ENCODE peak calls at places on chromosome 14, in six cellular contexts. I, E, V, D, H and K are unnamed samples.

GRCh38 chr14:22106700-22107697 is 433.4 kb upstream of the OR4E1 start:
- DNase-seq in I (no peak), E (no peak), V (no peak), D (no peak), H (no peak), K (no peak)

GRCh38 chr14:59055439-59056045 is 132.9 kb upstream of the DAAM1 start:
- DNase-seq in I (peak; percentile 38), E (peak; percentile 49), V (peak; percentile 11), D (peak; percentile 36), H (peak; percentile 35), K (peak; percentile 73)

GRCh38 chr14:74459289-74459946 is 33.4 kb upstream of the SYNDIG1L start:
- DNase-seq in I (no peak), E (peak; percentile 47), V (no peak), D (peak; percentile 26), H (peak; percentile 42), K (no peak)

GRCh38 chr14:94100847-94101246 is 9.7 kb upstream of the IFI27 start:
- DNase-seq in I (no peak), E (peak; percentile 34), V (no peak), D (no peak), H (no peak), K (no peak)

GRCh38 chr14:69481815-69482568 is 2.5 kb upstream of the PLEKHD1 start:
- DNase-seq in I (no peak), E (no peak), V (no peak), D (no peak), H (no peak), K (no peak)

GRCh38 chr14:26887842-26888241 is 290.0 kb upstream of the NOVA1 start:
- DNase-seq in I (no peak), E (no peak), V (no peak), D (no peak), H (no peak), K (no peak)

GRCh38 chr14:23099212-23099861 is 4.0 kb downstream of the C14orf119 start:
- DNase-seq in I (no peak), E (no peak), V (no peak), D (no peak), H (no peak), K (no peak)

GRCh38 chr14:78202976-78203375 is 32.8 kb downstream of the NRXN3 start:
- DNase-seq in I (no peak), E (no peak), V (no peak), D (peak; percentile 27), H (no peak), K (no peak)

GRCh38 chr14:56650075-56650474 is 70.5 kb downstream of the TMEM260 start:
- DNase-seq in I (no peak), E (no peak), V (no peak), D (no peak), H (no peak), K (no peak)

GRCh38 chr14:87332001-87332400 is 661.0 kb downstream of the GALC start:
- DNase-seq in I (no peak), E (no peak), V (no peak), D (no peak), H (no peak), K (no peak)

GRCh38 chr14:98692832-98693231 is 579.2 kb downstream of the BCL11B start:
- DNase-seq in I (no peak), E (no peak), V (no peak), D (no peak), H (no peak), K (no peak)

GRCh38 chr14:24895243-24895583 is 154.7 kb downstream of the STXBP6 start:
- DNase-seq in I (no peak), E (no peak), V (no peak), D (no peak), H (peak; percentile 13), K (no peak)

GRCh38 chr14:105582639-105583038 is 56.3 kb downstream of the TMEM121 start:
- DNase-seq in I (no peak), E (no peak), V (no peak), D (no peak), H (no peak), K (no peak)

GRCh38 chr14:65281991-65282908 is 130.3 kb upstream of the FUT8 start:
- DNase-seq in I (no peak), E (peak; percentile 35), V (no peak), D (no peak), H (peak; percentile 77), K (no peak)

GRCh38 chr14:68871392-68871791 is 78.5 kb upstream of the ZFP36L1 start:
- DNase-seq in I (no peak), E (no peak), V (no peak), D (no peak), H (no peak), K (no peak)

GRCh38 chr14:24673534-24674203 is 39.7 kb upstream of the GZMB start:
- DNase-seq in I (no peak), E (peak; percentile 94), V (peak; percentile 50), D (no peak), H (no peak), K (no peak)

GRCh38 chr14:83217492-83217891 is 1683.8 kb upstream of the SEL1L start:
- DNase-seq in I (no peak), E (no peak), V (no peak), D (no peak), H (no peak), K (no peak)

GRCh38 chr14:36455241-36455627 is 64.8 kb downstream of the NKX2-1 start:
- DNase-seq in I (no peak), E (no peak), V (no peak), D (no peak), H (no peak), K (no peak)

GRCh38 chr14:29242755-29243340 is 476.3 kb downstream of the FOXG1 start:
- DNase-seq in I (peak; percentile 20), E (no peak), V (no peak), D (peak; percentile 15), H (no peak), K (no peak)

GRCh38 chr14:51650721-51651387 is 856 bp upstream of the FRMD6 start:
- DNase-seq in I (peak; percentile 22), E (no peak), V (no peak), D (no peak), H (no peak), K (no peak)

GRCh38 chr14:68735836-68736235 is 57.0 kb downstream of the ZFP36L1 start:
- DNase-seq in I (no peak), E (no peak), V (no peak), D (no peak), H (no peak), K (no peak)

GRCh38 chr14:102418169-102418852 is 55.6 kb downstream of the TECPR2 start:
- DNase-seq in I (no peak), E (no peak), V (no peak), D (no peak), H (no peak), K (no peak)

GRCh38 chr14:101743701-101744100 is 17.8 kb upstream of the PPP2R5C start:
- DNase-seq in I (no peak), E (no peak), V (no peak), D (no peak), H (no peak), K (no peak)

GRCh38 chr14:72610831-72611200 is 283.1 kb downstream of the DPF3 start:
- DNase-seq in I (no peak), E (no peak), V (no peak), D (no peak), H (no peak), K (no peak)

GRCh38 chr14:65334765-65335411 is 77.6 kb upstream of the FUT8 start:
- DNase-seq in I (no peak), E (no peak), V (no peak), D (no peak), H (no peak), K (no peak)

GRCh38 chr14:45298427-45299117 is 45.6 kb upstream of the MIS18BP1 start:
- DNase-seq in I (no peak), E (no peak), V (no peak), D (no peak), H (no peak), K (no peak)